ENCODE peak calls at places on chromosomes 11 and 22, in eight cellular contexts. One of them, this sample, is unnamed.

GRCh38 chr22:45919504-45920286 is 57.3 kb downstream of the WNT7B start:
- DNase-seq in MCF 10A: no peak
- DNase-seq in breast epithelium: peak
- DNase-seq in astrocyte of the spinal cord: no peak
- DNase-seq in H9: no peak
- DNase-seq in fibroblast of the aortic adventitia: no peak
- DNase-seq in neural progenitor cell: no peak
- DNase-seq in GM13976: no peak
- DNase-seq in this sample: no peak

GRCh38 chr11:7696424-7696823 is 9.9 kb downstream of the OVCH2 start:
- DNase-seq in neural progenitor cell: no peak
- DNase-seq in astrocyte of the spinal cord: no peak
- DNase-seq in H9: no peak
- DNase-seq in MCF 10A: no peak
- DNase-seq in GM13976: no peak
- DNase-seq in breast epithelium: no peak
- DNase-seq in fibroblast of the aortic adventitia: no peak
- DNase-seq in this sample: no peak

GRCh38 chr22:41517172-41518047 is 26.9 kb downstream of the POLR3H start:
- DNase-seq in neural progenitor cell: peak
- DNase-seq in MCF 10A: peak
- DNase-seq in fibroblast of the aortic adventitia: peak
- DNase-seq in GM13976: peak
- DNase-seq in H9: peak
- DNase-seq in astrocyte of the spinal cord: peak
- DNase-seq in breast epithelium: peak
- DNase-seq in this sample: peak

GRCh38 chr11:59040607-59041006 is 45.5 kb upstream of the GLYATL1B start:
- DNase-seq in GM13976: no peak
- DNase-seq in fibroblast of the aortic adventitia: no peak
- DNase-seq in MCF 10A: no peak
- DNase-seq in breast epithelium: no peak
- DNase-seq in astrocyte of the spinal cord: no peak
- DNase-seq in neural progenitor cell: no peak
- DNase-seq in H9: no peak
- DNase-seq in this sample: no peak

GRCh38 chr11:11988099-11988651 is 20.3 kb downstream of the DKK3 start:
- DNase-seq in fibroblast of the aortic adventitia: peak
- DNase-seq in breast epithelium: no peak
- DNase-seq in GM13976: no peak
- DNase-seq in MCF 10A: no peak
- DNase-seq in neural progenitor cell: no peak
- DNase-seq in H9: peak
- DNase-seq in astrocyte of the spinal cord: peak
- DNase-seq in this sample: no peak

GRCh38 chr11:124863137-124863825 is 2.0 kb upstream of the ROBO3 start:
- DNase-seq in MCF 10A: peak
- DNase-seq in astrocyte of the spinal cord: peak
- DNase-seq in H9: peak
- DNase-seq in breast epithelium: no peak
- DNase-seq in neural progenitor cell: peak
- DNase-seq in GM13976: no peak
- DNase-seq in fibroblast of the aortic adventitia: peak
- DNase-seq in this sample: no peak

GRCh38 chr11:68968306-68969255 is 12.2 kb downstream of the MRGPRD start:
- DNase-seq in fibroblast of the aortic adventitia: peak
- DNase-seq in astrocyte of the spinal cord: no peak
- DNase-seq in GM13976: no peak
- DNase-seq in breast epithelium: no peak
- DNase-seq in neural progenitor cell: no peak
- DNase-seq in MCF 10A: no peak
- DNase-seq in H9: peak
- DNase-seq in this sample: peak

GRCh38 chr11:111635706-111636045 is 33.4 kb downstream of the SIK2 start:
- DNase-seq in MCF 10A: no peak
- DNase-seq in GM13976: no peak
- DNase-seq in H9: no peak
- DNase-seq in neural progenitor cell: no peak
- DNase-seq in astrocyte of the spinal cord: peak
- DNase-seq in breast epithelium: no peak
- DNase-seq in fibroblast of the aortic adventitia: peak
- DNase-seq in this sample: no peak

GRCh38 chr11:14623036-14623435 is 20.6 kb upstream of the PDE3B start:
- DNase-seq in GM13976: no peak
- DNase-seq in breast epithelium: no peak
- DNase-seq in astrocyte of the spinal cord: no peak
- DNase-seq in neural progenitor cell: peak
- DNase-seq in H9: no peak
- DNase-seq in fibroblast of the aortic adventitia: no peak
- DNase-seq in MCF 10A: no peak
- DNase-seq in this sample: no peak

GRCh38 chr11:44326615-44327475 is 16.9 kb upstream of the ALX4 start:
- DNase-seq in breast epithelium: no peak
- DNase-seq in fibroblast of the aortic adventitia: no peak
- DNase-seq in astrocyte of the spinal cord: no peak
- DNase-seq in H9: no peak
- DNase-seq in neural progenitor cell: no peak
- DNase-seq in MCF 10A: peak
- DNase-seq in GM13976: no peak
- DNase-seq in this sample: no peak

GRCh38 chr11:22711212-22711770 is 44.9 kb downstream of the GAS2 start:
- DNase-seq in fibroblast of the aortic adventitia: no peak
- DNase-seq in neural progenitor cell: no peak
- DNase-seq in GM13976: no peak
- DNase-seq in H9: no peak
- DNase-seq in breast epithelium: no peak
- DNase-seq in MCF 10A: peak
- DNase-seq in astrocyte of the spinal cord: no peak
- DNase-seq in this sample: no peak

GRCh38 chr11:57638005-57638760 is 11.5 kb downstream of the YPEL4 start:
- DNase-seq in MCF 10A: peak
- DNase-seq in GM13976: peak
- DNase-seq in breast epithelium: peak
- DNase-seq in fibroblast of the aortic adventitia: peak
- DNase-seq in astrocyte of the spinal cord: peak
- DNase-seq in H9: peak
- DNase-seq in neural progenitor cell: peak
- DNase-seq in this sample: peak

GRCh38 chr11:57640068-57640800 is 9.5 kb downstream of the YPEL4 start:
- DNase-seq in breast epithelium: no peak
- DNase-seq in fibroblast of the aortic adventitia: no peak
- DNase-seq in neural progenitor cell: no peak
- DNase-seq in MCF 10A: no peak
- DNase-seq in H9: no peak
- DNase-seq in GM13976: no peak
- DNase-seq in astrocyte of the spinal cord: no peak
- DNase-seq in this sample: no peak

GRCh38 chr11:57637626-57638004 is 12.1 kb downstream of the YPEL4 start:
- DNase-seq in astrocyte of the spinal cord: no peak
- DNase-seq in MCF 10A: no peak
- DNase-seq in fibroblast of the aortic adventitia: no peak
- DNase-seq in breast epithelium: peak
- DNase-seq in neural progenitor cell: peak
- DNase-seq in H9: peak
- DNase-seq in GM13976: no peak
- DNase-seq in this sample: no peak

GRCh38 chr11:57639321-57640067 is 10.2 kb downstream of the YPEL4 start:
- DNase-seq in GM13976: no peak
- DNase-seq in neural progenitor cell: peak
- DNase-seq in fibroblast of the aortic adventitia: peak
- DNase-seq in MCF 10A: no peak
- DNase-seq in astrocyte of the spinal cord: peak
- DNase-seq in H9: peak
- DNase-seq in breast epithelium: no peak
- DNase-seq in this sample: no peak

DNA sequence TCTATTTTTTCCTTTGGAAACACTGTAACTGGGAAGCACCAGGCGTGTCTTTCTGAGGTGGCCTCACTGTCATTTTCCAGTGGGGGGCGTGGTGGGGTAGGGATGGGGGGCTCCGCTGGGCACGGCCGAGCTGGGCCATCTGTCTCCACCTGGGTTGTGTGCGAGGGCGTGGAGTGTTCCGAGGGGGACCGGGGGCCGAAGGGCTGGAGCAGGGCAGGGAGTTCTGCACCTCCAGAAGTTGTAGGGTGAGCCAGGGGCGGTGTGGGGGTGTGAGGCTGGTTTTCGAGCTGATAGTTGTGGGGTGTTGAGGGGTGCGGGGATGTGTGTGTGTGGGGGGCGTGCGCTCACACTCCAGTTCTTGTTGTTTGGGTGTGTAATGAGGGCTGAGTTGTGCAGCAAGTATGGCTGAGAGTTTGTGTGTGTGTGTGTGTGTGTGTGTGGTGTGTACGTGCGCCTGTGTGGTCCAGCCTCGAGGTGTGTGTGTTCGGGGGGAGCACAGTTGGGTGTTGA is 10.8 kb downstream of the YPEL4 start:
- DNase-seq in neural progenitor cell: peak
- DNase-seq in breast epithelium: no peak
- DNase-seq in astrocyte of the spinal cord: no peak
- DNase-seq in H9: no peak
- DNase-seq in GM13976: peak
- DNase-seq in MCF 10A: no peak
- DNase-seq in fibroblast of the aortic adventitia: peak
- DNase-seq in this sample: no peak
- TF ChIP-seq CTCF in neural progenitor cell: no peak
- TF ChIP-seq CTCF in breast epithelium: no peak
- TF ChIP-seq CTCF in astrocyte of the spinal cord: no peak
- TF ChIP-seq CTCF in H9: no peak
- TF ChIP-seq CTCF in GM13976: no peak
- TF ChIP-seq CTCF in MCF 10A: no peak
- TF ChIP-seq CTCF in fibroblast of the aortic adventitia: no peak
- TF ChIP-seq CTCF in this sample: no peak

DNA sequence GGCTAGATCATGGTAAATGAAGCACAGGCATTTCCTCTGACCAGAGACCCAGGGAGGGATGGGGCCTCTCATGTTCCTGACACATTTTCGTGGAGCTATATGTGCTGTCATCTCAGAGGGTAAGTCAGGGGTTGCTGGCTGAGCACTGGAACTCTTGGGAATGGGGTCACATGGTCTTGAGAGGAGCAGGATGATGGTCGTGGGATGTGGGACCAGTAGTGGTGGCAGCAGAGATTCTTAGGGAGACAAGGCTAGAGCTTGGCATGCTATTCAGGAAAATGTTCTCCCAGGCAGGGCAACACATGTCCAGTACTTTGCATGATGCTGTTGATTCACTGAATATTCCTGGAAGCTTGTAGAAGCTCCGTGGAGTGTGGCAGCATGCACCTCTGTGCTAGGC is 31.5 kb upstream of the TTC12 start:
- DNase-seq in fibroblast of the aortic adventitia: no peak
- DNase-seq in breast epithelium: no peak
- DNase-seq in astrocyte of the spinal cord: no peak
- DNase-seq in GM13976: no peak
- DNase-seq in MCF 10A: no peak
- DNase-seq in neural progenitor cell: no peak
- DNase-seq in H9: no peak
- DNase-seq in this sample: no peak
- TF ChIP-seq CTCF in fibroblast of the aortic adventitia: no peak
- TF ChIP-seq CTCF in breast epithelium: no peak
- TF ChIP-seq CTCF in astrocyte of the spinal cord: no peak
- TF ChIP-seq CTCF in GM13976: no peak
- TF ChIP-seq CTCF in MCF 10A: no peak
- TF ChIP-seq CTCF in neural progenitor cell: no peak
- TF ChIP-seq CTCF in H9: no peak
- TF ChIP-seq CTCF in this sample: no peak

DNA sequence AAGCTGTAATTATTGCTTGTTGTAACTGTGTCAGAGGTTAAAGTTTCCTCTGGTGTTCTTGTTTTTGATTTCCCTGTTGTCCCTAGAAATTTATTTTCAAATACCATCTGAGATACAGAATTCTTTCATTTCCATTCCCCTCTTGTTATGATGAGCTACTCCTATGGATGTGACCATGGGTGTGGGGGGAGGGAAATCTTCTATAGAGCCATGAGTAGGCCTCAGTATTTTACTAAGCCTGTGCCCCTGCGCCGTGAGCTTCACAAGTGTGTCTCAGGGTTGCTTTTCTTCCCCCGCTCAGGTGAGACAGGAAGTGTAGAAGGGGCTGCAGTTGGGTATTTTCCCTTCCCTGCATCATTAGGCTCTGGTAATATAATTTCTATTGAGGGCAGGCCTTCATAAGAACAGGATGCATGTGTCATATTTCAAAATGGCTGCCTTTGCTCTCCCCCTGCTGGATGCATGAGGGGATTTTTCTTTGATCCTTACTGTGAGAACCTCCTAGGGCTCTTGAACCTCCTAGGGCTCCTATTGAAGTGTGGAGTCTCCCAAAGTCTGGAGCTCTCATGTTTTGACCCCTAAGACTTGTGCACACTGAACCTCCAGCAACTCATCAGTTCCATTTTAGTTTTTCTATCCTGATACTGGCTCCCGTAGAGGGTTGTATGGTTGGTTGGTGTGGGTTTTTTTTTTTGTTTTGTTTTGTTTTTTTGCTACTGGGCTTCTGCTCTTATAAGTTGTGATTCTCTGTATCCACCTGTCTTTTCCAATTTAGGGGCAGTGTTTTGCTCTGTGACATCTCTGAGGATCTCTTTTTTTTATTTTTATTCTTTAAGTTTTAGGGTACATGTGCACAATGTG is 658.2 kb downstream of the NTM start:
- DNase-seq in GM13976: peak
- DNase-seq in H9: peak
- DNase-seq in MCF 10A: no peak
- DNase-seq in neural progenitor cell: peak
- DNase-seq in fibroblast of the aortic adventitia: peak
- DNase-seq in breast epithelium: no peak
- DNase-seq in astrocyte of the spinal cord: peak
- DNase-seq in this sample: no peak
- TF ChIP-seq CTCF in GM13976: peak
- TF ChIP-seq CTCF in H9: peak
- TF ChIP-seq CTCF in MCF 10A: no peak
- TF ChIP-seq CTCF in neural progenitor cell: peak
- TF ChIP-seq CTCF in fibroblast of the aortic adventitia: peak
- TF ChIP-seq CTCF in breast epithelium: no peak
- TF ChIP-seq CTCF in astrocyte of the spinal cord: peak
- TF ChIP-seq CTCF in this sample: peak

DNA sequence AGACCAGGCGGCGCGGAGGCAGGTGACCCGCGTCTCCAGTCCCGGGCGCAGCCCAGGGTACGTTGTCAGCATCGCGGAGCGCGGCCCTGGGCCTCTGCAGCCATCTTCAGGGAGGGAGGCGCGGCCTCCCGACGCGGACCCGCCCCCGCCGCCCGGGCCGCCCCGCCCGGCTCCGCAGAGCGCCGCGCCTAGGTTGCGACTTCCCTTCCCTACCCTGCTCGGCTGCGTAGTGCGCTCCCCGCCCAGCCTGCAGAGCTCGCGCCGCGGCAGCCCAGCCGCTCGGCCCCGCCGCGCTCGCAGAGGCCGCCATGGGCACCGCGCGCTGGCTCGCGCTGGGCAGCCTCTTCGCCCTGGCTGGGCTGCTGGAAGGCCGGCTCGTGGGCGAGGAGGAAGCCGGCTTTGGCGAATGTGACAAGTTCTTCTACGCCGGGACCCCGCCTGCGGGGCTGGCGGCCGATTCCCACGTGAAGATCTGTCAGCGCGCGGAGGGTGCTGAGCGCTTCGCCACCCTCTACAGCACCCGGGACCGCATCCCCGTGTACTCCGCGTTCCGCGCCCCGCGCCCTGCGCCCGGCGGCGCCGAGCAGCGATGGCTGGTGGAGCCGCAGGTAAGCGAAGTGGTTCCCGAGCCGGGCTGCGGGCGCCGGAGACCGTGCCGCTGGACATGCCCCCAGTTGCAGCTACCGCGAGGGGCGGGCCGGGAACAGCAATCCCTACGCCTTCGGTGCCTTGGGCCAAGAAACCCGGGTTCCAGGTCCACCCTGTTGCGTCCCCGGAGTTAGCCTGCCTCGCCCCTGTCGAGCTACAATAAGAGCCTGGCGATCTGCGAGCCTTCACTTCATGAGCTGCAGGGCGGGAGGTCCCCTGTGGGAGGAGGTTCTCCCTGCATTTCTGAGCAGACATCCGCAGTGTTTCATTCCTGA is at the start of gene ENDOD1:
- DNase-seq in H9: peak
- DNase-seq in astrocyte of the spinal cord: peak
- DNase-seq in breast epithelium: peak
- DNase-seq in GM13976: peak
- DNase-seq in fibroblast of the aortic adventitia: peak
- DNase-seq in neural progenitor cell: peak
- DNase-seq in MCF 10A: peak
- DNase-seq in this sample: peak
- TF ChIP-seq CTCF in H9: no peak
- TF ChIP-seq CTCF in astrocyte of the spinal cord: peak
- TF ChIP-seq CTCF in breast epithelium: no peak
- TF ChIP-seq CTCF in GM13976: peak
- TF ChIP-seq CTCF in fibroblast of the aortic adventitia: peak
- TF ChIP-seq CTCF in neural progenitor cell: no peak
- TF ChIP-seq CTCF in MCF 10A: no peak
- TF ChIP-seq CTCF in this sample: peak